ENCODE peak calls at places on chromosomes 6 and 20, in eight cellular contexts. M, O, Z, Q, Y, N, V and H are unnamed samples.

GRCh38 chr20:13117200-13117599 is 103.9 kb upstream of the ISM1 start:
- DNase-seq in M (no peak), O (no peak), Q (no peak), Y (no peak), Z (no peak), V (no peak), N (no peak), H (no peak)

GRCh38 chr20:32028647-32029372 is 18.6 kb downstream of the CCM2L start:
- DNase-seq in V (no peak), M (no peak), Z (no peak), Y (no peak), Q (no peak), N (no peak), O (no peak), H (no peak)

GRCh38 chr6:56346958-56347357 is 99.6 kb upstream of the COL21A1 start:
- DNase-seq in Q (no peak), Z (no peak), Y (peak), M (no peak), V (no peak), O (no peak), N (no peak), H (no peak)

GRCh38 chr6:109695468-109695867 is 4.4 kb downstream of the FIG4 start:
- DNase-seq in Q (no peak), M (no peak), V (no peak), N (no peak), Z (no peak), O (no peak), Y (no peak), H (no peak)

GRCh38 chr6:3616565-3617176 is 134.8 kb downstream of the PXDC1 start:
- DNase-seq in Q (no peak), Y (no peak), O (no peak), V (no peak), Z (no peak), M (peak), N (no peak), H (no peak)

GRCh38 chr6:15608406-15608805 is 54.4 kb downstream of the DTNBP1 start:
- DNase-seq in M (no peak), Z (no peak), O (no peak), Y (peak), N (no peak), V (no peak), Q (peak), H (no peak)

GRCh38 chr6:75285156-75285639 is 606 bp upstream of the TMEM30A start:
- DNase-seq in Q (no peak), Y (peak), V (no peak), M (no peak), O (peak), N (no peak), Z (no peak), H (no peak)

GRCh38 chr6:12024715-12025434 is 12.8 kb downstream of the HIVEP1 start:
- DNase-seq in M (no peak), N (no peak), Z (no peak), V (no peak), O (no peak), Q (no peak), Y (peak), H (no peak)

GRCh38 chr6:166567813-166568212 is 18.7 kb downstream of the RAMACL start:
- DNase-seq in V (no peak), Y (no peak), Q (no peak), Z (no peak), N (no peak), M (no peak), O (no peak), H (no peak)

GRCh38 chr20:59007758-59008511 is 881 bp upstream of the CTSZ start:
- DNase-seq in Z (peak), N (no peak), Q (no peak), O (peak), M (no peak), V (no peak), Y (no peak), H (no peak)

DNA sequence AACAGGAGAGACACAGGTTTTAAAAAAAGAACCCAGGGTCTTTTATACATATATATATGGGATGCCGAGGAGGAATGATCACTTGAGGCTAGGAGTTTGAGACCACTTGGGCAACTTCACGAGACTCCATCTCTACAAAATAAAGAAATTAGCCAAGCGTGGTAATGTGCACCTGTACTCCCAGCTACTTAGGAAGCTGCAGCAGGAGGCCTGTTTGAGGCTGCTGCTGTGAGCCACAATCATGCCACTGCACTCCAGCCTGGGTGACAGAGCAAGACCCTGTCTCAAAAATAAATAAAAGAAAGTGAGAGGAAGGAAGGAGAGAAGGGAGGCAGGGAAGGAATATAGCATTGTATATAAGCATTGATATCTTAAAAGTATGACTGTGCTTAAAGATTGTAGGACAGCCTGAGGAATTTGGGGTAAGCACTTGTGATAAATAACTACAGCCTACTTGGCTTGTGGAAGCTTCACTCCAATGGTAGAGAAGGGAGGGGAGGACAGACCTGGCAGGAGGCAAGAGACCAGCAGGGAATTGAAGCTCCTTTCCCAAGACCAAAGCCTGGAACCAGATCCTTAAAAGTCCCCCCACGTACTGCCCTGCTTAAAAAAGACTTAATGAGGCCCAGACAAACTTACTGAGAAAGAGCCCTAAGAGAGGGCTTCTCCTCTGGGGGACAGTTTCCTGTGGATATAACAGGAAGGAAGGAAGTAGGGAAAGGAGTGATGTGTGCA is 2.5 kb upstream of the SNTA1 start:
- DNase-seq in N (no peak), V (no peak), Q (no peak), O (no peak), Y (no peak), Z (no peak), M (no peak), H (no peak)
- H3K4me3 ChIP-seq in N (no peak), V (no peak), Q (no peak), O (no peak), Y (no peak), Z (no peak), M (no peak), H (no peak)

GRCh38 chr6:107866606-107867301 is 42.6 kb upstream of the SCML4 start:
- DNase-seq in M (no peak), N (no peak), Z (no peak), Y (peak), Q (no peak), V (peak), O (peak), H (peak)

GRCh38 chr6:107869871-107870270 is 45.8 kb upstream of the SCML4 start:
- DNase-seq in Y (no peak), N (no peak), O (no peak), Z (no peak), Q (no peak), M (no peak), V (no peak), H (no peak)

GRCh38 chr6:107868867-107869611 is 44.9 kb upstream of the SCML4 start:
- DNase-seq in Z (no peak), O (no peak), V (no peak), N (no peak), Q (no peak), M (no peak), Y (no peak), H (no peak)

GRCh38 chr6:107864235-107864970 is 40.3 kb upstream of the SCML4 start:
- DNase-seq in O (no peak), N (no peak), Y (no peak), V (no peak), M (no peak), Q (no peak), Z (no peak), H (no peak)

GRCh38 chr6:107867302-107867615 is 43.1 kb upstream of the SCML4 start:
- DNase-seq in M (no peak), O (no peak), V (no peak), Y (no peak), Q (no peak), N (no peak), Z (no peak), H (no peak)
- H3K4me3 ChIP-seq in M (no peak), O (no peak), V (no peak), Y (no peak), Q (no peak), N (no peak), Z (no peak), H (no peak)

DNA sequence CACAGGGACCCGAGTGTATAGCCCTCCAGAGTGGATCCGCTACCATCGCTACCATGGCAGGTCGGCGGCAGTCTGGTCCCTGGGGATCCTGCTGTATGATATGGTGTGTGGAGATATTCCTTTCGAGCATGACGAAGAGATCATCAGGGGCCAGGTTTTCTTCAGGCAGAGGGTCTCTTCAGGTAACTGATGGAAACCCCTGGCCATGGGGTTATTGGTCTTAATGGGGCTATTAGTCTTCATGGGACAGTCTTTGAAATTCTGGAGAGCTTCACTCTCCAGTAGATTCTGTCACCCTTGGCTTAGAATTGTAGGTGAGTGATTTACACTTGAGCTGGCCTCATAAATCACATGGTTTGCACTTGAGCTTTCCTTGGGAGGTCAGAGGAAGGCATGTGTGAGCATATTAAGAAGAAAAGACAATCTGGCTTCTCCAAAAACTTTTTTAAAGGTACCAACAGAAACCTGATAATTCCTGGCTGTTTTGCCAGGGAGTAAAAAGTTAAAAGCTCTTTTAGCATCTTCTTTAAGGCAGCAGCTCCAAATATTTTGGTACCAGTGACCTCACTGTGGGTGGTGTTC is 3.1 kb downstream of the PIM1 start:
- DNase-seq in M (no peak), Q (no peak), V (no peak), Y (no peak), N (no peak), Z (no peak), O (no peak), H (no peak)
- H3K4me3 ChIP-seq in M (peak), Q (no peak), V (peak), Y (no peak), N (no peak), Z (peak), O (no peak), H (no peak)

DNA sequence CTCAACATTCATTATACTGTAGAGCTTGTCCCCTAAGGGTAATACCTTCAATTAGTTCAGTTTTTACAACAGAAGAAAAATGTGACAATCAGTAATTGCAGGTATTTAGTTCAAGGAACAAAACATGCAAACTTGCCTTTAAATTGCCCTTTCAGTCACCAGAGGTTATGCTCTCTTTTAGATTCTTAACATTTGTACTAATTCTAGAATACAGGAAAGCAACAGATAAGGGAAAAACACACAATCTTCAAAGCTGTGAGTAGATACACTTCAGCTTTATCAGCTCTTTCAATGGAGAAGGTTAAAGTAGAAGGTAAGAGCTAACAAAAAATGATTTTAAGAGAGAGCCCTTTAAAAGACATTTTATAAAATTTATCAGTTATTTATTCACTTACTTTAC is 173.1 kb downstream of the HS3ST5 start:
- DNase-seq in V (no peak), Q (no peak), Y (no peak), M (no peak), N (no peak), Z (no peak), O (no peak), H (no peak)
- H3K4me3 ChIP-seq in V (no peak), Q (no peak), Y (no peak), M (no peak), N (no peak), Z (no peak), O (no peak), H (no peak)